ENCODE peak calls at places on chromosomes 5 and 9, in seven cellular contexts. F is pancreas; I is CD8-positive, alpha-beta T cell; K is right atrium auricular region; J is heart left ventricle; M is HepG2; Y is prostate gland. W is an unnamed sample.

GRCh38 chr9:129839324-129840023 is 4.2 kb downstream of the USP20 start:
- DNase-seq in F (no peak), I (no peak), K (no peak), J (no peak), M (no peak), Y (no peak), W (no peak)

GRCh38 chr5:74810915-74811314 is 43.9 kb downstream of the NSA2 start:
- DNase-seq in F (no peak), I (no peak), K (no peak), J (no peak), M (no peak), Y (no peak), W (no peak)

GRCh38 chr9:92308893-92309292 is 15.4 kb upstream of the IARS1 start:
- DNase-seq in F (no peak), I (no peak), K (no peak), J (no peak), M (no peak), Y (peak; percentile 31), W (no peak)

GRCh38 chr5:82092-82491 is 9.9 kb upstream of the PLEKHG4B start:
- DNase-seq in F (no peak), I (no peak), K (peak; percentile 26), J (no peak), M (peak; percentile 52), Y (no peak), W (no peak)

GRCh38 chr9:92706218-92706940 is 36.4 kb upstream of the IPPK start:
- DNase-seq in F (no peak), I (no peak), K (peak; percentile 52), J (no peak), M (peak; percentile 35), Y (no peak), W (no peak)

GRCh38 chr5:107782770-107783169 is 112.0 kb upstream of the EFNA5 start:
- DNase-seq in F (no peak), I (no peak), K (no peak), J (no peak), M (no peak), Y (no peak), W (no peak)

GRCh38 chr5:982377-983237 is 26.0 kb upstream of the NKD2 start:
- DNase-seq in F (peak; percentile 56), I (no peak), K (no peak), J (peak; percentile 16), M (no peak), Y (peak; percentile 3), W (no peak)

GRCh38 chr9:70519912-70520724 is 105.7 kb upstream of the KLF9 start:
- DNase-seq in F (no peak), I (no peak), K (no peak), J (no peak), M (no peak), Y (no peak), W (no peak)

GRCh38 chr5:81283976-81284375 is 17.4 kb upstream of the ZCCHC9 start:
- DNase-seq in F (no peak), I (no peak), K (no peak), J (no peak), M (no peak), Y (no peak), W (no peak)

GRCh38 chr5:52746539-52746938 is 41.2 kb upstream of the ITGA1 start:
- DNase-seq in F (no peak), I (no peak), K (no peak), J (no peak), M (no peak), Y (no peak), W (no peak)

DNA sequence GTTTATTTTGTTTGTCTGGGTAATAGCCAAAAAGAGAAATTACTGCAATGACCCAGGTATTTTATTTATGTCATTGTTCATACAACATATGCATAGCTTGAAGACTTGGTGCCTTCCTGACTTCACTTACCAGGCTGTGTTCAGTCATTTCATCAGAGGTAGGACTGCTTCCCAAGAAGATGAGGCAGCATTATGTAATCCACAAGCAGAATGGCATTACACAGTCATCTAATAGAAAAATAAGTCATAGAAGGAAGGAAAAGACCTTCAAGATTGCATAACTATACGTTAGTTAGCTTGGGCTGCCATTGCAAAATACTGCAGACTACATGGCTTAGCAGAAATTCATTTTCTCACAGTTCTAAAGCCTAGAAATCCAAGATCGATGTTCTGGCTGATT is 167.5 kb downstream of the NMUR2 start:
- DNase-seq in F (no peak), I (no peak), K (no peak), J (no peak), M (no peak), Y (no peak), W (no peak)
- H3K4me3 ChIP-seq in F (no peak overlapping the region), I (no peak overlapping the region), K (no peak overlapping the region), J (no peak overlapping the region), M (no peak overlapping the region), Y (no peak overlapping the region), W (no peak overlapping the region)

GRCh38 chr5:8012131-8012977 is 143.4 kb downstream of the MTRR start:
- DNase-seq in F (no peak), I (no peak), K (no peak), J (no peak), M (peak; percentile 6), Y (no peak), W (no peak)
- TF ChIP-seq CTCF in F (no peak), I (no peak), K (no peak), J (no peak), M (no peak), Y (no peak), W (no peak)

GRCh38 chr5:73443725-73444498 is 4.7 kb downstream of the FOXD1 start:
- DNase-seq in F (no peak), I (no peak), K (no peak), J (no peak), M (no peak), Y (no peak), W (no peak)

GRCh38 chr5:73447234-73448071 is 1.1 kb downstream of the FOXD1 start:
- DNase-seq in F (peak; percentile 70), I (peak; percentile 23), K (no peak), J (no peak), M (no peak), Y (no peak), W (no peak)

GRCh38 chr5:73446631-73447233 is 1.8 kb downstream of the FOXD1 start:
- DNase-seq in F (no peak), I (no peak), K (no peak), J (no peak), M (no peak), Y (no peak), W (no peak)

GRCh38 chr5:73444499-73445432 is 3.8 kb downstream of the FOXD1 start:
- DNase-seq in F (no peak), I (no peak), K (no peak), J (no peak), M (no peak), Y (no peak), W (no peak)

DNA sequence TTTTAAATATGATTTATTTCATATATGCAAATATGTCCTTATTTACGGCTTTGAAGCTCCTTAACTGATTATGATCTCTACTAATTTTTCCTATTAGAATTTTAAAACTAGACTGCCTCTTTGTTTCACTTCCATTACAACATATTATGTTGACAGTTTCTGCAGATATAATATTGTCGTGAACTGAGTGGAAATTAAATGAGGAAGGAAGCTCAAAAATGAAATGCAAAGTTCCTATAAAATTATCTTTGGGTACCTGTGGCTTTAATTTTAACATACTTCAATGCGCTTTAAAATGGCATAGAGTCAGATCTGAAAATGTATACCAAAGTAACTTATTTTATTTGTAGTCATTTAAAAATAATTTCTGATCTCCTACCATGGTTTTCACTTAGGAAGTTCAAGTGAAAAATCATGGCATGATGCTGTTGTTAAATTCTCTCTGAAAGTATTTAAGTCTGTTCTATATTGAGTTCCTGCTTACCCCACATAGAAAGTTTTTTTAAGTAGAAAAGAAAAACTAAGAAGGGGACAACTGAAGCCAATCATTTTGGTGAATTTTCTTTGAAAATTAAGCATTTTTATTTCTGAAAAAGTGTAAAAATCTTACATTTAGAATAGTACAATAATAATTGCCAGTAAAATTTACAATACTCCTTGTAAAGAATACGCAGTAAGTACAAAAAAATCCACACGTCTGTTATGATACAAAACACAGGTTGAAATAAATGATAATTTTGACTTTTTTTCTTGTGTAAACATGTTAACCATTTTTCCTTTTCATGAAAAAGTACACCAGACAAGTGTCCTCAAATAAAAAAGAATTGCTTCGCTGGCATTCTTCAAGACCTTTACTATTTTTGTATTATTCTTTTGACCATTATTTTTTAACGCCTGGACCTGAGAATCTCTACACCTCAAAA is 2.6 kb downstream of the FOXD1 start:
- DNase-seq in F (no peak), I (no peak), K (no peak), J (no peak), M (no peak), Y (no peak), W (no peak)
- H3K4me3 ChIP-seq in F (no peak overlapping the region), I (no peak overlapping the region), K (peak overlapping the region; percentile 9), J (no peak overlapping the region), M (no peak overlapping the region), Y (no peak overlapping the region), W (no peak overlapping the region)

GRCh38 chr9:120919639-120920494 is 6.7 kb downstream of the TRAF1 start:
- DNase-seq in F (no peak), I (no peak), K (peak; percentile 74), J (no peak), M (no peak), Y (no peak), W (no peak)

GRCh38 chr9:120920495-120921178 is 6.0 kb downstream of the TRAF1 start:
- DNase-seq in F (no peak), I (no peak), K (no peak), J (no peak), M (no peak), Y (no peak), W (no peak)

GRCh38 chr9:120922404-120923173 is 4.0 kb downstream of the TRAF1 start:
- DNase-seq in F (no peak), I (no peak), K (no peak), J (no peak), M (no peak), Y (no peak), W (no peak)

GRCh38 chr9:120923620-120924328 is 2.8 kb downstream of the TRAF1 start:
- DNase-seq in F (no peak), I (no peak), K (no peak), J (no peak), M (no peak), Y (no peak), W (no peak)

GRCh38 chr9:120921751-120922181 is 4.8 kb downstream of the TRAF1 start:
- DNase-seq in F (no peak), I (no peak), K (no peak), J (no peak), M (no peak), Y (no peak), W (no peak)
- TF ChIP-seq CTCF in F (no peak), I (no peak), K (no peak), J (no peak), M (no peak), Y (no peak), W (no peak)

GRCh38 chr5:154478752-154479159 is 729 bp upstream of the HAND1 start:
- DNase-seq in F (peak; percentile 68), I (no peak), K (no peak), J (no peak), M (no peak), Y (no peak), W (no peak)
- H3K4me3 ChIP-seq in F (no peak overlapping the region), I (no peak overlapping the region), K (peak overlapping the region; percentile 51), J (peak overlapping the region; percentile 68), M (no peak overlapping the region), Y (no peak overlapping the region), W (no peak overlapping the region)

GRCh38 chr5:163687421-163687820 is 182.0 kb downstream of the MAT2B start:
- DNase-seq in F (no peak), I (no peak), K (no peak), J (no peak), M (no peak), Y (no peak), W (no peak)
- TF ChIP-seq CTCF in F (no peak), I (no peak), K (no peak), J (no peak), M (no peak), Y (no peak), W (no peak)